ENCODE peak calls at places on chromosomes 11 and 22, in six cellular contexts. L, F, E, V, S and P are unnamed samples. For H3K9me3, the result is how much of the 10 kb centered on the place peaks cover.

GRCh38 chr11:59918987-59919589 is 19.1 kb upstream of the OOSP1 start:
- DNase-seq in L (peak), F (no peak), E (peak), V (no peak), S (no peak), P (no peak)

GRCh38 chr11:47152953-47153950 is 23.4 kb downstream of the ARFGAP2 start:
- DNase-seq in L (peak), F (peak), E (peak), V (peak), S (no peak), P (peak)

GRCh38 chr11:8268530-8269461 is 5.1 kb upstream of the LMO1 start:
- DNase-seq in L (peak), F (no peak), E (no peak), V (peak), S (peak), P (peak)

GRCh38 chr11:128521697-128522062 is 65.7 kb downstream of the ETS1 start:
- DNase-seq in L (peak), F (peak), E (no peak), V (peak), S (peak), P (peak)

GRCh38 chr22:41654322-41654721 is 33.2 kb downstream of the XRCC6 start:
- DNase-seq in L (no peak), F (no peak), E (no peak), V (no peak), S (no peak), P (no peak)

GRCh38 chr11:86802601-86803051 is 2.3 kb downstream of the PRSS23 start:
- DNase-seq in L (peak), F (no peak), E (peak), V (no peak), S (no peak), P (no peak)

GRCh38 chr11:34086554-34087278 is 18.7 kb upstream of the NAT10 start:
- DNase-seq in L (no peak), F (no peak), E (peak), V (no peak), S (no peak), P (no peak)

GRCh38 chr22:44091021-44091721 is 67.1 kb downstream of the PARVB start:
- DNase-seq in L (peak), F (no peak), E (no peak), V (no peak), S (no peak), P (peak)

GRCh38 chr11:27648840-27649239 is 51.4 kb downstream of the BDNF start:
- DNase-seq in L (no peak), F (no peak), E (peak), V (no peak), S (no peak), P (no peak)

GRCh38 chr11:45336136-45336535 is 50.0 kb upstream of the SYT13 start:
- DNase-seq in L (no peak), F (no peak), E (no peak), V (no peak), S (no peak), P (no peak)

GRCh38 chr11:121453589-121454299 is 977 bp upstream of the SORL1-AS1 start:
- DNase-seq in L (no peak), F (no peak), E (no peak), V (no peak), S (no peak), P (no peak)

GRCh38 chr22:19614546-19614884 is 90.3 kb upstream of the CLDN5 start:
- DNase-seq in L (no peak), F (no peak), E (no peak), V (no peak), S (no peak), P (no peak)

GRCh38 chr11:102940714-102941588 is 14.6 kb downstream of the MMP13 start:
- DNase-seq in L (peak), F (no peak), E (peak), V (no peak), S (no peak), P (no peak)

GRCh38 chr22:44097263-44098020 is 73.3 kb downstream of the PARVB start:
- DNase-seq in L (no peak), F (no peak), E (no peak), V (no peak), S (peak), P (peak)

GRCh38 chr11:36501236-36501635 is 8.8 kb downstream of the TRAF6 start:
- DNase-seq in L (no peak), F (no peak), E (peak), V (no peak), S (no peak), P (no peak)

GRCh38 chr11:68845351-68846002 is 3.8 kb upstream of the CPT1A start:
- DNase-seq in L (no peak), F (no peak), E (no peak), V (no peak), S (no peak), P (no peak)

GRCh38 chr11:122215244-122215992 is 99.4 kb upstream of the BLID start:
- DNase-seq in L (peak), F (peak), E (peak), V (peak), S (peak), P (peak)

GRCh38 chr11:69000391-69000790 is 12.7 kb downstream of the MRGPRF start:
- DNase-seq in L (no peak), F (no peak), E (no peak), V (no peak), S (peak), P (peak)

GRCh38 chr22:26977741-26978140 is 320.4 kb downstream of the MIAT start:
- DNase-seq in L (no peak), F (no peak), E (no peak), V (no peak), S (no peak), P (no peak)

GRCh38 chr22:44309137-44309536 is 3.6 kb downstream of the SHISAL1 start:
- DNase-seq in L (peak), F (peak), E (peak), V (no peak), S (no peak), P (no peak)

GRCh38 chr11:64566042-64566914 is 24.7 kb upstream of the SLC22A12 start:
- DNase-seq in L (peak), F (peak), E (peak), V (peak), S (peak), P (peak)

GRCh38 chr11:8263109-8263768 is 439 bp downstream of the LMO1 start:
- DNase-seq in L (peak), F (no peak), E (no peak), V (peak), S (peak), P (peak)

GRCh38 chr11:62439785-62440602 is 21.2 kb downstream of the SCGB1A1 start:
- DNase-seq in L (peak), F (no peak), E (peak), V (no peak), S (no peak), P (no peak)

GRCh38 chr11:106828976-106829375 is 189.3 kb downstream of the GUCY1A2 start:
- DNase-seq in L (no peak), F (no peak), E (no peak), V (no peak), S (no peak), P (no peak)

GRCh38 chr11:119758291-119758690 is 29.3 kb upstream of the NECTIN1 start:
- DNase-seq in L (peak), F (no peak), E (peak), V (peak), S (peak), P (no peak)

GRCh38 chr11:61378713-61379313 is 13.6 kb upstream of the TMEM216 start:
- DNase-seq in L (peak), F (no peak), E (peak), V (peak), S (no peak), P (no peak)

GRCh38 chr11:48025983-48026340 is 45.6 kb downstream of the PTPRJ start:
- DNase-seq in L (no peak), F (no peak), E (peak), V (no peak), S (no peak), P (no peak)

GRCh38 chr22:22074634-22075381 is 92.2 kb upstream of the TOP3B start:
- DNase-seq in L (peak), F (no peak), E (no peak), V (no peak), S (peak), P (no peak)

GRCh38 chr11:87013852-87014251 is 23.9 kb upstream of the TMEM135 start:
- DNase-seq in L (no peak), F (no peak), E (no peak), V (no peak), S (no peak), P (no peak)

GRCh38 chr22:40594924-40595323 is 41.6 kb downstream of the MRTFA start:
- DNase-seq in L (no peak), F (peak), E (peak), V (peak), S (no peak), P (no peak)

GRCh38 chr11:121487191-121487590 is 34.4 kb upstream of the SORL1-AS1 start:
- DNase-seq in L (no peak), F (no peak), E (no peak), V (no peak), S (no peak), P (no peak)

GRCh38 chr11:125626381-125626950 is 1.5 kb downstream of the CHEK1 start:
- DNase-seq in L (no peak), F (no peak), E (peak), V (no peak), S (no peak), P (no peak)

GRCh38 chr11:122656631-122657101 is 1.1 kb downstream of the UBASH3B start:
- DNase-seq in L (peak), F (no peak), E (peak), V (peak), S (peak), P (peak)

GRCh38 chr11:129814244-129814992 is 1.2 kb upstream of the TMEM45B start:
- DNase-seq in L (no peak), F (no peak), E (no peak), V (no peak), S (peak), P (no peak)

GRCh38 chr11:69419662-69420061 is 61.8 kb upstream of the LINC01488 start:
- DNase-seq in L (no peak), F (no peak), E (no peak), V (peak), S (peak), P (peak)

DNA sequence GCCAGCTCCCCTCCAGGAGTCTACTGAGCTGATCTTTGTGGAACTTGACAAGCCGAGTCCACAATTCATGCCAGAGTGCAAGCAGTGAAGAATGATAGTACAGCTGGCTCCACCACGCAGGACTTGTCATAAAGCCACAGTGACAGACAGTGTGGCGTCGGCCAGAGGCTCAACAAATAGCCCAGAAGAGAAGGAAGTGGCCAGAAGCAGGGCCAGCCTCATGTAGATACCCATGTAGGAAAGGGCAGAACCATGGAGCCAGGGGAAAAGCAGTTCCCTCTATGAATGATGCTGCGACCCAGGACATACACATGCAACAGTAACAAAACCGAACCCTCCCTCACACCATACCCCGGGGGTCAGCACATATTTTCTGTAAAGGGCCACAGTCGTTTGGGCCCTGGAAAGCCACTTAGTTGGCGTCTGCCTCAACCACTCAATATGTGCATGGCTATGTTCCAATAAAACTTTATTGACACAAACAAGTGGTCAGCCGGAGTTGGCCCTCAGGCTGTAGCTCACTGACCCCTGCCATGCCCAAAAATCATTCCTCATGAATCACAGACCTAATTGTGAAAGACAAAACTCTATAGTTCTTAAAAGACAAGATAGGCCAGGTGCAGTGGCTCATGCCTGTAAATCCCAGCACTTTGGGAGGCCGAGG is 161.4 kb downstream of the BRD1 start:
- DNase-seq in L (no peak), F (no peak), E (no peak), V (peak), S (no peak), P (no peak)
- H3K9me3 ChIP-seq in L (under half), F (under half), E (under half), V (under half), S (under half), P (under half)

GRCh38 chr11:5929984-5930383 is 12.1 kb upstream of the OR56A3 start:
- DNase-seq in L (no peak), F (no peak), E (no peak), V (no peak), S (no peak), P (no peak)

GRCh38 chr11:5929571-5929970 is 12.5 kb upstream of the OR56A3 start:
- DNase-seq in L (no peak), F (no peak), E (no peak), V (no peak), S (no peak), P (peak)

GRCh38 chr11:5930614-5931013 is 11.4 kb upstream of the OR56A3 start:
- DNase-seq in L (no peak), F (no peak), E (no peak), V (no peak), S (no peak), P (no peak)

GRCh38 chr11:5928269-5928668 is 13.8 kb upstream of the OR56A3 start:
- DNase-seq in L (no peak), F (no peak), E (no peak), V (no peak), S (no peak), P (no peak)

GRCh38 chr11:5928811-5929210 is 13.2 kb upstream of the OR56A3 start:
- DNase-seq in L (no peak), F (no peak), E (no peak), V (no peak), S (no peak), P (no peak)
- H3K9me3 ChIP-seq in L (under half), F (under half), E (under half), V (under half), S (under half), P (under half)

DNA sequence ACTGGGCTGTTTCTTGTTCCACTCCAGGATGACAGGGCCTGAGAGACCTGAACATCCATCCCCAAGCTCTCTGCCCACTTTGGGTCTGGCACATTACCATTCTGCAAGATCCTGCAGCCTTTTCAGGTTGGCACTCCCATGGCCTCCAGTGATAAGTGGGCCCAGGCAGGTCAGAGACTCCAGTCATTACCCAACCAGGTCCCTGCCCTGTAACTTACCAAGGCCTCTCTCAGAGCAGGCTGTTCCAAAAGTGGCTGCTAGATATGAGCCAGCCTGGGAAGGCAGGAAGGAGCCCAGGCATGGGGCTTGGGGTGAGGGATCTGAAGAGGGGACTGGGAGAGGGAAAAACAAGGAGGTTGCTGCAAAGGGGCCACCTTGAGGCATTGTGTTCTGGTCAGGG is 35.9 kb downstream of the KCNQ1OT1 start:
- DNase-seq in L (no peak), F (no peak), E (no peak), V (no peak), S (peak), P (no peak)
- H3K9me3 ChIP-seq in L (under half), F (under half), E (under half), V (under half), S (under half), P (under half)

DNA sequence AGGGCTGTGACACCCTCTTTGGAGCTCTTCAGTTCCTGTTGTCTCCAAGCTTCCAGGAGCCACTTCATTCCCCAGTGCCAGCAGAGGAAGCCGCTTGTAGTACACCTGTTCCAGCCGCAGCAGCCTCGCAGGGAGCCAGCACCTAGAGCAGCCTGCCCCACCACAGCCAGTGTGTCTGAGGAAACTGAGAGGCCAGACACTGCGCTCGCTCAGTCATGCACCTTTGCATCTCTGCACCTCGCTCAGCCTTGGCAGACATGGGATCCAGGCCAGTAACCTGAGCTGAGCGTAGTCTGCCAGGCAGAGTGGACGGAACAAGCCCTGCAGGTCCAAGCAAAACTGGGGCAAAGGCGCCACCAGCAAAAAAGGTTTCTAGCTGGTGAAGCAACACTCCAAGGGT is 1072.1 kb downstream of the JRKL start:
- DNase-seq in L (no peak), F (no peak), E (no peak), V (peak), S (no peak), P (peak)
- H3K9me3 ChIP-seq in L (under half), F (under half), E (under half), V (under half), S (under half), P (under half)

GRCh38 chr22:29028468-29028867 is 33.2 kb downstream of the C22orf31 start:
- DNase-seq in L (no peak), F (no peak), E (no peak), V (no peak), S (no peak), P (no peak)

GRCh38 chr22:29030016-29030617 is 31.5 kb downstream of the C22orf31 start:
- DNase-seq in L (peak), F (no peak), E (no peak), V (no peak), S (no peak), P (no peak)

GRCh38 chr22:29031236-29031982 is 30.2 kb downstream of the C22orf31 start:
- DNase-seq in L (peak), F (peak), E (peak), V (peak), S (no peak), P (peak)

GRCh38 chr22:29030618-29031235 is 30.9 kb downstream of the C22orf31 start:
- DNase-seq in L (peak), F (peak), E (peak), V (peak), S (peak), P (peak)

GRCh38 chr22:29029202-29030000 is 32.2 kb downstream of the C22orf31 start:
- DNase-seq in L (no peak), F (no peak), E (no peak), V (no peak), S (no peak), P (no peak)
- H3K9me3 ChIP-seq in L (under half), F (under half), E (under half), V (under half), S (under half), P (under half)